ENCODE peak calls at places on chromosomes 12 and 14, in seven cellular contexts. O, T, Y, Z, J, U and E are unnamed samples.

GRCh38 chr12:115866909-115867525 is 410.5 kb downstream of the MED13L start:
- DNase-seq in O (no peak), T (no peak), Y (no peak), Z (no peak), J (peak), U (no peak), E (no peak)

GRCh38 chr14:75609606-75610476 is 31.4 kb downstream of the FLVCR2 start:
- DNase-seq in O (no peak), T (no peak), Y (no peak), Z (no peak), J (no peak), U (peak), E (peak)

GRCh38 chr12:82687020-82687951 is 580 bp downstream of the TMTC2 start:
- DNase-seq in O (no peak), T (peak), Y (peak), Z (no peak), J (peak), U (peak), E (peak)

GRCh38 chr12:49748306-49748705 is 6.9 kb downstream of the TMBIM6 start:
- DNase-seq in O (no peak), T (no peak), Y (no peak), Z (no peak), J (peak), U (no peak), E (peak)

GRCh38 chr14:75452900-75453816 is 25.3 kb downstream of the JDP2 start:
- DNase-seq in O (peak), T (no peak), Y (no peak), Z (peak), J (peak), U (peak), E (peak)

GRCh38 chr14:104494483-104494882 is 85.1 kb upstream of the C14orf180 start:
- DNase-seq in O (no peak), T (no peak), Y (no peak), Z (no peak), J (no peak), U (no peak), E (no peak)

GRCh38 chr14:25150934-25151790 is 101.2 kb upstream of the STXBP6 start:
- DNase-seq in O (peak), T (peak), Y (no peak), Z (no peak), J (peak), U (no peak), E (peak)

GRCh38 chr12:51536159-51536558 is 54.9 kb upstream of the SCN8A start:
- DNase-seq in O (no peak), T (no peak), Y (no peak), Z (no peak), J (peak), U (no peak), E (peak)

GRCh38 chr12:53289891-53290290 is 5.5 kb upstream of the PFDN5 start:
- DNase-seq in O (peak), T (no peak), Y (no peak), Z (no peak), J (peak), U (no peak), E (no peak)

GRCh38 chr14:67335781-67336180 is 23.8 kb downstream of the ATP6V1D start:
- DNase-seq in O (peak), T (peak), Y (no peak), Z (no peak), J (peak), U (no peak), E (peak)

GRCh38 chr12:106815741-106816140 is 41.3 kb downstream of the RIC8B start:
- DNase-seq in O (no peak), T (no peak), Y (no peak), Z (no peak), J (no peak), U (no peak), E (no peak)

GRCh38 chr12:4289334-4289878 is 15.8 kb downstream of the CCND2 start:
- DNase-seq in O (no peak), T (no peak), Y (no peak), Z (no peak), J (no peak), U (no peak), E (no peak)

GRCh38 chr14:53331247-53331646 is 178.1 kb upstream of the DDHD1 start:
- DNase-seq in O (no peak), T (no peak), Y (no peak), Z (no peak), J (peak), U (no peak), E (peak)

GRCh38 chr12:57746025-57746424 is 1.2 kb downstream of the TSPAN31 start:
- DNase-seq in O (no peak), T (no peak), Y (no peak), Z (no peak), J (no peak), U (no peak), E (no peak)

GRCh38 chr12:95216704-95217376 is 427 bp downstream of the FGD6 start:
- DNase-seq in O (peak), T (no peak), Y (no peak), Z (no peak), J (peak), U (no peak), E (no peak)

GRCh38 chr12:66132408-66132807 is 1.9 kb upstream of the LLPH start:
- DNase-seq in O (peak), T (no peak), Y (no peak), Z (peak), J (peak), U (no peak), E (peak)

GRCh38 chr12:666766-667308 is 3.6 kb upstream of the NINJ2 start:
- DNase-seq in O (no peak), T (no peak), Y (no peak), Z (no peak), J (peak), U (no peak), E (peak)

GRCh38 chr12:90621927-90622326 is 333.0 kb downstream of the CCER1 start:
- DNase-seq in O (peak), T (no peak), Y (no peak), Z (peak), J (peak), U (no peak), E (peak)

GRCh38 chr14:64501326-64502171 is 2.1 kb downstream of the ZBTB25 start:
- DNase-seq in O (peak), T (no peak), Y (peak), Z (no peak), J (peak), U (peak), E (peak)

GRCh38 chr14:49957089-49957852 is 64.4 kb downstream of the ARF6 start:
- DNase-seq in O (no peak), T (no peak), Y (no peak), Z (no peak), J (no peak), U (no peak), E (no peak)

GRCh38 chr12:109766251-109766778 is 52.7 kb downstream of the FAM222A start:
- DNase-seq in O (no peak), T (no peak), Y (peak), Z (no peak), J (no peak), U (no peak), E (no peak)

GRCh38 chr12:52045794-52046199 is 5.4 kb upstream of the NR4A1 start:
- DNase-seq in O (peak), T (no peak), Y (no peak), Z (no peak), J (no peak), U (no peak), E (no peak)

GRCh38 chr14:92728781-92729364 is 19.6 kb downstream of the LGMN start:
- DNase-seq in O (peak), T (peak), Y (no peak), Z (no peak), J (peak), U (peak), E (peak)

GRCh38 chr12:48744251-48745008 is 27.9 kb upstream of the CCNT1 start:
- DNase-seq in O (no peak), T (no peak), Y (peak), Z (no peak), J (peak), U (no peak), E (no peak)

GRCh38 chr12:5441497-5442236 is 9.8 kb downstream of the NTF3 start:
- DNase-seq in O (no peak), T (no peak), Y (no peak), Z (peak), J (peak), U (no peak), E (no peak)